ENCODE peak calls at places on chromosome 18, in five cellular contexts. One of them, this sample, is unnamed.

GRCh38 chr18:44803019-44803650 is 122.4 kb downstream of the SETBP1 start:
- DNase-seq in sigmoid colon: peak; percentile 97
- DNase-seq in stomach: peak; percentile 78
- DNase-seq in transverse colon: peak; percentile 86
- DNase-seq in Panc1: no peak
- DNase-seq in this sample: no peak

GRCh38 chr18:1104265-1104792 is 199.7 kb downstream of the ADCYAP1 start:
- DNase-seq in transverse colon: no peak
- DNase-seq in Panc1: no peak
- DNase-seq in stomach: no peak
- DNase-seq in sigmoid colon: no peak
- DNase-seq in this sample: no peak

GRCh38 chr18:6434987-6435709 is 20.4 kb upstream of the L3MBTL4 start:
- DNase-seq in sigmoid colon: no peak
- DNase-seq in stomach: no peak
- DNase-seq in transverse colon: no peak
- DNase-seq in Panc1: no peak
- DNase-seq in this sample: no peak

GRCh38 chr18:45540146-45540545 is 75.1 kb upstream of the SLC14A2 start:
- DNase-seq in transverse colon: no peak
- DNase-seq in Panc1: no peak
- DNase-seq in stomach: no peak
- DNase-seq in sigmoid colon: no peak
- DNase-seq in this sample: no peak

GRCh38 chr18:46387426-46388131 is 269.4 kb downstream of the LOXHD1 start:
- DNase-seq in Panc1: no peak
- DNase-seq in transverse colon: no peak
- DNase-seq in sigmoid colon: no peak
- DNase-seq in stomach: no peak
- DNase-seq in this sample: no peak

GRCh38 chr18:8286303-8286702 is 322.9 kb upstream of the RAB12 start:
- DNase-seq in transverse colon: no peak
- DNase-seq in sigmoid colon: no peak
- DNase-seq in stomach: peak; percentile 46
- DNase-seq in Panc1: no peak
- DNase-seq in this sample: no peak

GRCh38 chr18:3397031-3397750 is 52.8 kb upstream of the TGIF1 start:
- DNase-seq in Panc1: no peak
- DNase-seq in sigmoid colon: no peak
- DNase-seq in transverse colon: no peak
- DNase-seq in stomach: no peak
- DNase-seq in this sample: no peak

GRCh38 chr18:6449213-6449612 is 34.5 kb upstream of the L3MBTL4 start:
- DNase-seq in transverse colon: no peak
- DNase-seq in Panc1: no peak
- DNase-seq in sigmoid colon: no peak
- DNase-seq in stomach: no peak
- DNase-seq in this sample: no peak

GRCh38 chr18:54280206-54280550 is 10.9 kb downstream of the POLI start:
- DNase-seq in stomach: no peak
- DNase-seq in Panc1: no peak
- DNase-seq in sigmoid colon: no peak
- DNase-seq in transverse colon: no peak
- DNase-seq in this sample: no peak

GRCh38 chr18:34153711-34154110 is 71.0 kb downstream of the NOL4 start:
- DNase-seq in Panc1: peak; percentile 5
- DNase-seq in sigmoid colon: no peak
- DNase-seq in transverse colon: no peak
- DNase-seq in stomach: no peak
- DNase-seq in this sample: no peak

GRCh38 chr18:50274044-50274442 is 7.3 kb downstream of the MBD1 start:
- DNase-seq in transverse colon: no peak
- DNase-seq in sigmoid colon: no peak
- DNase-seq in stomach: no peak
- DNase-seq in Panc1: no peak
- DNase-seq in this sample: no peak

GRCh38 chr18:46859855-46860254 is 57.5 kb downstream of the PIAS2 start:
- DNase-seq in sigmoid colon: no peak
- DNase-seq in transverse colon: no peak
- DNase-seq in Panc1: no peak
- DNase-seq in stomach: no peak
- DNase-seq in this sample: no peak

GRCh38 chr18:5885337-5885736 is 10.0 kb downstream of the TMEM200C start:
- DNase-seq in transverse colon: no peak
- DNase-seq in Panc1: no peak
- DNase-seq in sigmoid colon: no peak
- DNase-seq in stomach: no peak
- DNase-seq in this sample: no peak

GRCh38 chr18:66510357-66511027 is 93.4 kb downstream of the CDH19 start:
- DNase-seq in stomach: no peak
- DNase-seq in transverse colon: no peak
- DNase-seq in Panc1: no peak
- DNase-seq in sigmoid colon: no peak
- DNase-seq in this sample: no peak

GRCh38 chr18:33817096-33817495 is 239.1 kb downstream of the ASXL3 start:
- DNase-seq in sigmoid colon: no peak
- DNase-seq in Panc1: no peak
- DNase-seq in transverse colon: no peak
- DNase-seq in stomach: no peak
- DNase-seq in this sample: no peak

GRCh38 chr18:21735452-21736015 is 5.1 kb upstream of the MIB1 start:
- DNase-seq in Panc1: no peak
- DNase-seq in stomach: peak; percentile 56
- DNase-seq in sigmoid colon: no peak
- DNase-seq in transverse colon: peak; percentile 85
- DNase-seq in this sample: no peak

GRCh38 chr18:28183418-28184078 is 6.6 kb upstream of the CDH2 start:
- DNase-seq in transverse colon: no peak
- DNase-seq in Panc1: no peak
- DNase-seq in sigmoid colon: no peak
- DNase-seq in stomach: no peak
- DNase-seq in this sample: no peak

GRCh38 chr18:23661735-23662308 is 889 bp downstream of the ANKRD29 start:
- DNase-seq in transverse colon: no peak
- DNase-seq in sigmoid colon: no peak
- DNase-seq in Panc1: no peak
- DNase-seq in stomach: no peak
- DNase-seq in this sample: no peak

GRCh38 chr18:35076556-35076955 is 35.3 kb downstream of the MAPRE2 start:
- DNase-seq in transverse colon: no peak
- DNase-seq in Panc1: no peak
- DNase-seq in stomach: no peak
- DNase-seq in sigmoid colon: no peak
- DNase-seq in this sample: no peak

GRCh38 chr18:63440219-63440618 is 17.9 kb upstream of the VPS4B start:
- DNase-seq in Panc1: no peak
- DNase-seq in stomach: no peak
- DNase-seq in transverse colon: no peak
- DNase-seq in sigmoid colon: peak; percentile 79
- DNase-seq in this sample: no peak

DNA sequence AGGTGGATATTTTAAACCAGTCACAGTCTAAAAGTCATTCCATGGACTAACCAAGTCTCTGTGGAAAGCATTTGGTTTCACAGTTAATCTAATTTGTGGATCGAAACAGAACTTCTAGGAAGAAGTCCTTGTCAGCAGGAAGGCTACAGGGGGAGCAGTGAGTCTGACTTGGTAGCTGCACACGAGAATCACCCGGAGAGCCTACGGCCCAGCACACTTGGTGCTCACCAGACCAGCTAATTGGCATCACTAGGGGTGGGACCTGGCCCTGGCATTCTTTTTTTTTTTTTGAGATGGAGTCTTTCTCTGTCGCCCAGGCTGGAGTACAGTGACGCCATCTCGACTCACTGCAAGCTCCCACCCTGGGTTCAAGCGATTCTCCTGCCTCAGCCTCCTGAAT is 97.7 kb downstream of the ZNF532 start:
- DNase-seq in stomach: no peak
- DNase-seq in sigmoid colon: no peak
- DNase-seq in Panc1: no peak
- DNase-seq in transverse colon: no peak
- DNase-seq in this sample: no peak
- TF ChIP-seq POLR2AphosphoS5 in stomach: no peak
- TF ChIP-seq POLR2AphosphoS5 in sigmoid colon: no peak
- TF ChIP-seq POLR2AphosphoS5 in Panc1: no peak
- TF ChIP-seq POLR2AphosphoS5 in transverse colon: no peak
- TF ChIP-seq POLR2AphosphoS5 in this sample: no peak

GRCh38 chr18:11309172-11309571 is 159.8 kb upstream of the PIEZO2 start:
- DNase-seq in sigmoid colon: no peak
- DNase-seq in Panc1: no peak
- DNase-seq in transverse colon: no peak
- DNase-seq in stomach: no peak
- DNase-seq in this sample: no peak
- H3K4me1 ChIP-seq in sigmoid colon: no peaks in the 10 kb centered on the region
- H3K4me1 ChIP-seq in Panc1: no peaks in the 10 kb centered on the region
- H3K4me1 ChIP-seq in transverse colon: no peaks in the 10 kb centered on the region
- H3K4me1 ChIP-seq in stomach: no peaks in the 10 kb centered on the region
- H3K4me1 ChIP-seq in this sample: no peaks in the 10 kb centered on the region

GRCh38 chr18:37604032-37604431 is 38.4 kb upstream of the CELF4 start:
- DNase-seq in transverse colon: no peak
- DNase-seq in stomach: no peak
- DNase-seq in Panc1: no peak
- DNase-seq in sigmoid colon: no peak
- DNase-seq in this sample: no peak

GRCh38 chr18:37612519-37612918 is 46.9 kb upstream of the CELF4 start:
- DNase-seq in Panc1: no peak
- DNase-seq in stomach: no peak
- DNase-seq in transverse colon: no peak
- DNase-seq in sigmoid colon: no peak
- DNase-seq in this sample: no peak

GRCh38 chr18:37608876-37609275 is 43.3 kb upstream of the CELF4 start:
- DNase-seq in stomach: no peak
- DNase-seq in transverse colon: no peak
- DNase-seq in Panc1: no peak
- DNase-seq in sigmoid colon: no peak
- DNase-seq in this sample: no peak

GRCh38 chr18:37611623-37612279 is 46.2 kb upstream of the CELF4 start:
- DNase-seq in stomach: no peak
- DNase-seq in Panc1: no peak
- DNase-seq in sigmoid colon: no peak
- DNase-seq in transverse colon: no peak
- DNase-seq in this sample: no peak

GRCh38 chr18:37607281-37607680 is 41.7 kb upstream of the CELF4 start:
- DNase-seq in stomach: no peak
- DNase-seq in transverse colon: no peak
- DNase-seq in Panc1: no peak
- DNase-seq in sigmoid colon: no peak
- DNase-seq in this sample: no peak
- TF ChIP-seq POLR2AphosphoS5 in stomach: no peak
- TF ChIP-seq POLR2AphosphoS5 in transverse colon: no peak
- TF ChIP-seq POLR2AphosphoS5 in Panc1: no peak
- TF ChIP-seq POLR2AphosphoS5 in sigmoid colon: no peak
- TF ChIP-seq POLR2AphosphoS5 in this sample: no peak

GRCh38 chr18:76972241-76972640 is 149.9 kb downstream of the ZNF236 start:
- DNase-seq in sigmoid colon: no peak
- DNase-seq in transverse colon: no peak
- DNase-seq in stomach: no peak
- DNase-seq in Panc1: no peak
- DNase-seq in this sample: no peak
- H3K4me1 ChIP-seq in sigmoid colon: peaks cover 9% of the 10 kb centered on the region
- H3K4me1 ChIP-seq in transverse colon: no peaks in the 10 kb centered on the region
- H3K4me1 ChIP-seq in stomach: no peaks in the 10 kb centered on the region
- H3K4me1 ChIP-seq in Panc1: no peaks in the 10 kb centered on the region
- H3K4me1 ChIP-seq in this sample: peaks cover 9% of the 10 kb centered on the region

DNA sequence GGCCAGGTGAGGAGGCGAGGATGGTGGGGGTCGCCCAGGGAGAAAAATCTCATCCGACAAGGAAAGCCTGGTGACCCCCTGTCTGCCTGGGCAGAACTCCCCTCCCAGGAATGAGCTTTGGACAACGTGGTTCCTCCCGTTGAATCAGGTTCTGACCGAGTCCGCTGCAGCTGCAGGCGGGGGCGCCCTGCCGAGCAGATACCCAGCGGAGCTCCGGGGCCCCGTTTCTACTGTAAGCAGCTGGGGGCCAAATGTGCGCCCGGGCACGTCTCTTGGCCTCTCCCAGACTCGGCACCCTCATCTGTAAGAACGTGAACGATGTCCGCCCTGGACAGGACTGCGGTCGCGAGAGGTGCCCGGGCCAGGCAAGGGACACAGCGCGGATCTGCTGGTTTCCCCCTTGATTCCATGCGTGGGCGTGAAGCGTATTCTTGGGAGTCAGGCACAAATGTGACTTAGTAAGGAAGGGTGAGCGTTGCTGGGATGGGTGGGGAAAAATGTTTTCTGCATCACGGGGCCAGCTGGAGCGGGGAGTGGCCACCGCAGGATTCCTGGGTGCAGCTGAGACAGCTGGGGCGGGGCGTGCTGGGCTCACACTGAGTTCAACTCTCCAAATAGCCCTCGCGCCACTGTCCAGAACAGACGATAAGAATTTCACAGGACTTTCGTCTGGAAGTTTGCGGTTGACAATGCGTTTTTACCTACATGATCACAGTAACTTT is 20.2 kb upstream of the TUBB6 start:
- DNase-seq in Panc1: no peak
- DNase-seq in transverse colon: peak; percentile 81
- DNase-seq in stomach: peak; percentile 73
- DNase-seq in sigmoid colon: peak; percentile 93
- DNase-seq in this sample: peak; percentile 93
- TF ChIP-seq POLR2AphosphoS5 in Panc1: no peak
- TF ChIP-seq POLR2AphosphoS5 in transverse colon: peak; percentile 63
- TF ChIP-seq POLR2AphosphoS5 in stomach: peak; percentile 76
- TF ChIP-seq POLR2AphosphoS5 in sigmoid colon: peak; percentile 67
- TF ChIP-seq POLR2AphosphoS5 in this sample: peak; percentile 25

GRCh38 chr18:13219576-13219975 is 1.0 kb downstream of the LDLRAD4 start:
- DNase-seq in sigmoid colon: no peak
- DNase-seq in Panc1: no peak
- DNase-seq in transverse colon: no peak
- DNase-seq in stomach: no peak
- DNase-seq in this sample: no peak
- H3K4me1 ChIP-seq in sigmoid colon: peaks cover 71% of the 10 kb centered on the region
- H3K4me1 ChIP-seq in Panc1: peaks cover 3% of the 10 kb centered on the region
- H3K4me1 ChIP-seq in transverse colon: peaks cover 59% of the 10 kb centered on the region
- H3K4me1 ChIP-seq in stomach: peaks cover 42% of the 10 kb centered on the region
- H3K4me1 ChIP-seq in this sample: peaks cover 72% of the 10 kb centered on the region

DNA sequence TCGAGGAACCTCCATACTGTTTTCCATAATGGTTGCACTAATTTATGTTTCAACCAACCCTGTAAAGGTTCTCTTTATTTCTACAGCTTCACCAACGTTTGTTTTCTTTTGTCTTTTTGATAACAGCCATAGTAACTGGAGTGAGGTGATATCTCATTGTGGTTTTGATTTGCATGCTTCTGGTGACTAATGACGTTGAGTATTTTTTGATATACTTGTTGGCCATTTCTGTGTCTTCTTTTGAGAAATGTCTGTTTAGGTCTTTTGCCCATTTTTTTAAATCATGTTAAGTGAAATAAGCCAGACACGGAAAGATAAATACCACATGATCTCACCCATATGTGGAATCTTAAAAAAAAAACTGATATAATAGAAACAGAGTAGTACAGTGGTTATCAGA is 74.8 kb upstream of the SMIM21 start:
- DNase-seq in stomach: no peak
- DNase-seq in transverse colon: no peak
- DNase-seq in Panc1: no peak
- DNase-seq in sigmoid colon: no peak
- DNase-seq in this sample: no peak
- TF ChIP-seq POLR2AphosphoS5 in stomach: no peak
- TF ChIP-seq POLR2AphosphoS5 in transverse colon: no peak
- TF ChIP-seq POLR2AphosphoS5 in Panc1: no peak
- TF ChIP-seq POLR2AphosphoS5 in sigmoid colon: no peak
- TF ChIP-seq POLR2AphosphoS5 in this sample: no peak